ENCODE peak calls at places on chromosome 16, in four cellular contexts. B is SK-N-SH, I is GM12878, L is HepG2. O is an unnamed sample.

GRCh38 chr16:27690604-27691003 is 140.7 kb downstream of the KATNIP start:
- DNase-seq in B (no peak), I (no peak), L (peak; percentile 26), O (peak; percentile 65)

GRCh38 chr16:25371342-25371741 is 113.7 kb upstream of the ZKSCAN2 start:
- DNase-seq in B (no peak), I (no peak), L (no peak), O (no peak)

GRCh38 chr16:50213939-50214519 is 52.3 kb upstream of the ADCY7 start:
- DNase-seq in B (peak; percentile 48), I (no peak), L (peak; percentile 58), O (peak; percentile 52)

GRCh38 chr16:68923116-68923515 is 79.8 kb downstream of the TANGO6 start:
- DNase-seq in B (no peak), I (no peak), L (no peak), O (no peak)

GRCh38 chr16:68892214-68892613 is 48.9 kb downstream of the TANGO6 start:
- DNase-seq in B (no peak), I (no peak), L (no peak), O (no peak)

GRCh38 chr16:3696425-3697218 is 20.7 kb downstream of the TRAP1 start:
- DNase-seq in B (no peak), I (no peak), L (peak; percentile 68), O (peak; percentile 59)

GRCh38 chr16:70290949-70291519 is 1.7 kb upstream of the AARS1 start:
- DNase-seq in B (no peak), I (no peak), L (no peak), O (no peak)

GRCh38 chr16:22425036-22425801 is 50.8 kb upstream of the CDR2 start:
- DNase-seq in B (no peak), I (no peak), L (no peak), O (no peak)

GRCh38 chr16:77686385-77686784 is 35.9 kb upstream of the NUDT7 start:
- DNase-seq in B (no peak), I (no peak), L (no peak), O (no peak)

GRCh38 chr16:25066747-25067631 is 44.6 kb upstream of the LCMT1 start:
- DNase-seq in B (peak; percentile 98), I (no peak), L (peak; percentile 44), O (peak; percentile 90)

GRCh38 chr16:66600484-66600883 is 4.0 kb upstream of the CMTM3 start:
- DNase-seq in B (no peak), I (no peak), L (no peak), O (no peak)

GRCh38 chr16:27284865-27285675 is 16.5 kb upstream of the NSMCE1 start:
- DNase-seq in B (no peak), I (no peak), L (peak; percentile 43), O (no peak)

GRCh38 chr16:15639061-15639568 is 3.8 kb downstream of the MARF1 start:
- DNase-seq in B (no peak), I (peak; percentile 77), L (no peak), O (no peak)

GRCh38 chr16:77758046-77758445 is 30.3 kb upstream of the VAT1L start:
- DNase-seq in B (no peak), I (no peak), L (peak; percentile 35), O (no peak)

GRCh38 chr16:75305364-75306101 is 54.1 kb upstream of the BCAR1 start:
- DNase-seq in B (peak; percentile 54), I (peak; percentile 71), L (peak; percentile 99), O (peak; percentile 90)

GRCh38 chr16:13298676-13299075 is 397.3 kb downstream of the SHISA9 start:
- DNase-seq in B (no peak), I (no peak), L (no peak), O (no peak)

GRCh38 chr16:87332150-87332549 is 15.0 kb upstream of the C16orf95 start:
- DNase-seq in B (no peak), I (no peak), L (no peak), O (no peak)

GRCh38 chr16:67236551-67237395 is 9.8 kb downstream of the TMEM208 start:
- DNase-seq in B (peak; percentile 99), I (no peak), L (peak; percentile 46), O (peak; percentile 100)

GRCh38 chr16:81846105-81846504 is 67.0 kb downstream of the PLCG2 start:
- DNase-seq in B (no peak), I (no peak), L (no peak), O (no peak)

GRCh38 chr16:78184554-78185183 is 85.2 kb downstream of the WWOX start:
- DNase-seq in B (peak; percentile 49), I (no peak), L (peak; percentile 68), O (no peak)

GRCh38 chr16:27681681-27682080 is 131.7 kb downstream of the KATNIP start:
- DNase-seq in B (no peak), I (no peak), L (no peak), O (no peak)

GRCh38 chr16:56866955-56867830 is 2.2 kb downstream of the SLC12A3 start:
- DNase-seq in B (peak; percentile 69), I (no peak), L (peak; percentile 70), O (peak; percentile 49)
- TF ChIP-seq NFIC in B (no peak), I (no peak), L (no peak), O (no peak)

GRCh38 chr16:85182774-85183173 is 70.5 kb upstream of the CIBAR2 start:
- DNase-seq in B (no peak), I (no peak), L (no peak), O (no peak)

GRCh38 chr16:85180047-85180878 is 68.0 kb upstream of the CIBAR2 start:
- DNase-seq in B (peak; percentile 67), I (no peak), L (no peak), O (no peak)

GRCh38 chr16:85182286-85182685 is 70.0 kb upstream of the CIBAR2 start:
- DNase-seq in B (no peak), I (no peak), L (no peak), O (no peak)

GRCh38 chr16:85181091-85181738 is 68.9 kb upstream of the CIBAR2 start:
- DNase-seq in B (no peak), I (no peak), L (no peak), O (peak; percentile 63)

DNA sequence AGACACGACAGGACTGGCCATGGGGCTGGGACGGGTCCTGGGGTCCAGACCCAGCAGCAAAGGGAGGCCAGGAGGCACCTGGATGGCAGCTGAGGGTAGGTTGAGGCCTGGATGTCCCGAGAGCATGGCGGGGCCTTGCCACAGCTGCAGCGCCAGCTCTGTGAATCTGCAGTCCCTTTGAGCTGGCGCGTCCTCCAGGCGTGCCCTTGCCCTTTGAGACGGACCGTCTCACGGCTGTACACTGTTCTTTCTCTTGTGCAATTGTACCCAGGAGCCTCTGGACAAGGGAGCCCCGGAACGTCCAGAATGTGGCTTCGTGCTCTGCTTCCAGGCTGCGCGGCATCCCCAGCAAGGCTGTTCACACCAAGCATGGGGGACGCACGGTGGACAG is 69.5 kb upstream of the CIBAR2 start:
- DNase-seq in B (no peak), I (no peak), L (peak; percentile 60), O (no peak)
- TF ChIP-seq NFIC in B (no peak), I (no peak), L (no peak), O (no peak)

DNA sequence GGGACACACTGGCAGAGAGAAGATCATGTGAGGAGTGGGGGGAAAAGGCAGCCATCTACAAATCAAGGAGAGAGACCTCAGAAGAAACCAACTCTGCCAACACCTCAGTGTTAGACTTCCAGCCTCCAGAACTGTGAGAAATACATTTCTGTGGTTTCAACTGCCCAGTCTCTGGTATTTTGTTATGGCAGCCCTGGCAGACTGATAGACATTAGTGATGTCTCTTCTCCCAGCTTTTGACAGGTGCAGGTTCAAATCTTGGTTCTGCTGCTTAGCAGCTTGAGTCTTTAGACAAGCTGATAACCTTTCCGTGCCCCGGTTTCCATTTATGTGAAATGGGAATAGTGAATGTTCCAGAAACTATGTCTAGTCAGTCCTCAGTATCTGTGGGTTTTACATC is 199.5 kb downstream of the SNX29 start:
- DNase-seq in B (no peak), I (no peak), L (no peak), O (no peak)
- TF ChIP-seq NFIC in B (no peak), I (no peak), L (no peak), O (no peak)

GRCh38 chr16:54418903-54419302 is 132.3 kb upstream of the IRX3 start:
- DNase-seq in B (no peak), I (no peak), L (peak; percentile 23), O (no peak)
- TF ChIP-seq NFIC in B (no peak), I (no peak), L (no peak), O (no peak)

GRCh38 chr16:59601452-59601851 is 867.3 kb upstream of the GOT2 start:
- DNase-seq in B (no peak), I (no peak), L (no peak), O (no peak)

GRCh38 chr16:59593256-59593655 is 859.1 kb upstream of the GOT2 start:
- DNase-seq in B (no peak), I (no peak), L (no peak), O (no peak)

GRCh38 chr16:59591480-59591879 is 857.4 kb upstream of the GOT2 start:
- DNase-seq in B (no peak), I (no peak), L (no peak), O (no peak)

DNA sequence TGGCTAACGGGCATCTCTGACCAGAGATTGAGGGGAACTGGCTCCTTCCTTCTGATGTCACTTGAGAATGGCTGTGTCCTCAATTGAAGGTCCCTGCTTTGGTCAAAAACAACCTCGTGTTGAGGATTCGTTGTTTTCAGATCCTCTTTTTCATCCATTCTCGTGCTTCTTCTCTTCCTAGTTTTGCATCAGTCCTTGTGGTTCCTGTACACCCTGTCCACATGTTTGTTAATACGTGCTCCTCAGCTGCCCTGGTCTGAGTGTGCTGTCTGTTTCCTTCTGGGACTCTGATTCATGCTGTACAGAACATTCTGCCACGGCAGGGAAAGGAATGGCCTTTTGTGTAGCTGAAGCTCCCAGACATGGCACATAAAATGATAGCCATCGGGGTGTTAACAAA is 863.2 kb upstream of the GOT2 start:
- DNase-seq in B (no peak), I (no peak), L (no peak), O (no peak)
- TF ChIP-seq NFIC in B (no peak), I (no peak), L (no peak), O (no peak)

DNA sequence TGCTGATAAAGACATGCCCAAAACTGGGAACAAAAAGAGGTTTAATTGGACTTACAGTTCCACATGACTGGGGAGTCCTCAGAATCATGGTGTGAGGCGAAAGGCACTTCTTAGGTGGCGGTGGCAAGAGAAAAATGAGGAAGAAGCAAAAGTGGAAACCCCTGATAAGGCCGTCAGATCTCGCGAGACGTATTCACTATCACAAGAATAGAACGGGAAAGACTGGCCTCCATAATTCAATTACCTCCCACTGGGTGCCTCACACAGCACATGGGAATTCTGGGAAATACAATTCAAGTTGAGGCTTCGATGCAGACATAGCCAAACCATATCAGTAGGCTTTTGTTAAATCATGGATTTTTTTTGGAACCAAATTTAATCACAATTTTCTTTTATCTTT is 24.4 kb downstream of the RBL2 start:
- DNase-seq in B (no peak), I (no peak), L (no peak), O (no peak)
- TF ChIP-seq NFIC in B (no peak), I (no peak), L (no peak), O (no peak)

GRCh38 chr16:11102523-11102898 is 153.5 kb downstream of the SOCS1 start:
- DNase-seq in B (no peak), I (no peak), L (no peak), O (no peak)
- TF ChIP-seq NFIC in B (no peak), I (no peak), L (no peak), O (no peak)